ENCODE peak calls at places on chromosomes 6 and 20, in five cellular contexts. One of them, this sample, is unnamed.

GRCh38 chr6:169428532-169428931 is 174.9 kb upstream of the THBS2 start:
- DNase-seq in endothelial cell of umbilical vein: no peak
- DNase-seq in GM23248: peak; percentile 34
- DNase-seq in fibroblast of lung: peak; percentile 48
- DNase-seq in astrocyte: peak; percentile 20
- DNase-seq in this sample: no peak

GRCh38 chr6:133553652-133554051 is 312.5 kb downstream of the EYA4 start:
- DNase-seq in endothelial cell of umbilical vein: peak; percentile 44
- DNase-seq in GM23248: peak; percentile 73
- DNase-seq in fibroblast of lung: peak; percentile 56
- DNase-seq in astrocyte: peak; percentile 27
- DNase-seq in this sample: peak; percentile 72

GRCh38 chr6:10481101-10481500 is 40.0 kb upstream of the GCNT2 start:
- DNase-seq in endothelial cell of umbilical vein: no peak
- DNase-seq in GM23248: no peak
- DNase-seq in fibroblast of lung: peak; percentile 36
- DNase-seq in astrocyte: peak; percentile 12
- DNase-seq in this sample: no peak

GRCh38 chr6:150702675-150703074 is 103.0 kb downstream of the PLEKHG1 start:
- DNase-seq in endothelial cell of umbilical vein: no peak
- DNase-seq in GM23248: no peak
- DNase-seq in fibroblast of lung: no peak
- DNase-seq in astrocyte: no peak
- DNase-seq in this sample: no peak

GRCh38 chr6:6610031-6610591 is 21.6 kb downstream of the LY86 start:
- DNase-seq in endothelial cell of umbilical vein: no peak
- DNase-seq in GM23248: no peak
- DNase-seq in fibroblast of lung: no peak
- DNase-seq in astrocyte: no peak
- DNase-seq in this sample: no peak

GRCh38 chr20:33929917-33930316 is 63.8 kb upstream of the RALY start:
- DNase-seq in endothelial cell of umbilical vein: no peak
- DNase-seq in GM23248: no peak
- DNase-seq in fibroblast of lung: no peak
- DNase-seq in astrocyte: no peak
- DNase-seq in this sample: no peak

GRCh38 chr6:152293404-152293803 is 343.8 kb downstream of the SYNE1 start:
- DNase-seq in endothelial cell of umbilical vein: no peak
- DNase-seq in GM23248: no peak
- DNase-seq in fibroblast of lung: no peak
- DNase-seq in astrocyte: no peak
- DNase-seq in this sample: no peak

GRCh38 chr20:24164360-24164759 is 175.8 kb upstream of the GGTLC1 start:
- DNase-seq in endothelial cell of umbilical vein: peak; percentile 45
- DNase-seq in GM23248: peak; percentile 9
- DNase-seq in fibroblast of lung: no peak
- DNase-seq in astrocyte: no peak
- DNase-seq in this sample: no peak

GRCh38 chr6:125791151-125791819 is 525 bp downstream of the NCOA7 start:
- DNase-seq in endothelial cell of umbilical vein: peak; percentile 86
- DNase-seq in GM23248: peak; percentile 79
- DNase-seq in fibroblast of lung: peak; percentile 58
- DNase-seq in astrocyte: peak; percentile 42
- DNase-seq in this sample: peak; percentile 47

GRCh38 chr20:37661536-37661935 is 32.3 kb upstream of the CTNNBL1 start:
- DNase-seq in endothelial cell of umbilical vein: no peak
- DNase-seq in GM23248: no peak
- DNase-seq in fibroblast of lung: no peak
- DNase-seq in astrocyte: no peak
- DNase-seq in this sample: no peak

GRCh38 chr20:9467995-9468394 is 46.4 kb upstream of the LAMP5 start:
- DNase-seq in endothelial cell of umbilical vein: no peak
- DNase-seq in GM23248: no peak
- DNase-seq in fibroblast of lung: no peak
- DNase-seq in astrocyte: no peak
- DNase-seq in this sample: no peak

GRCh38 chr6:145600299-145600698 is 135.0 kb downstream of the EPM2A start:
- DNase-seq in endothelial cell of umbilical vein: no peak
- DNase-seq in GM23248: no peak
- DNase-seq in fibroblast of lung: no peak
- DNase-seq in astrocyte: no peak
- DNase-seq in this sample: no peak

GRCh38 chr6:10019851-10020250 is 395.0 kb downstream of the TFAP2A start:
- DNase-seq in endothelial cell of umbilical vein: no peak
- DNase-seq in GM23248: no peak
- DNase-seq in fibroblast of lung: no peak
- DNase-seq in astrocyte: no peak
- DNase-seq in this sample: no peak

GRCh38 chr6:135291288-135292116 is 110.4 kb downstream of the MYB start:
- DNase-seq in endothelial cell of umbilical vein: peak; percentile 73
- DNase-seq in GM23248: peak; percentile 7
- DNase-seq in fibroblast of lung: peak; percentile 74
- DNase-seq in astrocyte: peak; percentile 70
- DNase-seq in this sample: no peak

GRCh38 chr6:109455502-109456282 is at the start of gene MICAL1:
- DNase-seq in endothelial cell of umbilical vein: peak; percentile 17
- DNase-seq in GM23248: peak; percentile 86
- DNase-seq in fibroblast of lung: peak; percentile 63
- DNase-seq in astrocyte: peak; percentile 43
- DNase-seq in this sample: peak; percentile 56

GRCh38 chr20:36472656-36473071 is 68.7 kb upstream of the MYL9 start:
- DNase-seq in endothelial cell of umbilical vein: no peak
- DNase-seq in GM23248: peak; percentile 71
- DNase-seq in fibroblast of lung: peak; percentile 30
- DNase-seq in astrocyte: no peak
- DNase-seq in this sample: peak; percentile 88

GRCh38 chr6:26056583-26057350 is 30.5 kb upstream of the HFE start:
- DNase-seq in endothelial cell of umbilical vein: peak; percentile 68
- DNase-seq in GM23248: peak; percentile 48
- DNase-seq in fibroblast of lung: peak; percentile 14
- DNase-seq in astrocyte: no peak
- DNase-seq in this sample: no peak

GRCh38 chr6:1678201-1678600 is 68.5 kb downstream of the FOXC1 start:
- DNase-seq in endothelial cell of umbilical vein: peak; percentile 18
- DNase-seq in GM23248: no peak
- DNase-seq in fibroblast of lung: no peak
- DNase-seq in astrocyte: no peak
- DNase-seq in this sample: no peak

GRCh38 chr20:54668271-54669053 is 193.1 kb downstream of the DOK5 start:
- DNase-seq in endothelial cell of umbilical vein: peak; percentile 34
- DNase-seq in GM23248: peak; percentile 53
- DNase-seq in fibroblast of lung: peak; percentile 1
- DNase-seq in astrocyte: no peak
- DNase-seq in this sample: peak; percentile 55

GRCh38 chr6:113050979-113051378 is 703.8 kb downstream of the RFPL4B start:
- DNase-seq in endothelial cell of umbilical vein: peak; percentile 60
- DNase-seq in GM23248: no peak
- DNase-seq in fibroblast of lung: no peak
- DNase-seq in astrocyte: no peak
- DNase-seq in this sample: no peak

GRCh38 chr6:159257846-159258245 is 88.6 kb downstream of the FNDC1 start:
- DNase-seq in endothelial cell of umbilical vein: no peak
- DNase-seq in GM23248: peak; percentile 91
- DNase-seq in fibroblast of lung: peak; percentile 23
- DNase-seq in astrocyte: peak; percentile 8
- DNase-seq in this sample: peak; percentile 65

GRCh38 chr6:37589198-37589597 is 89.5 kb upstream of the CCDC167 start:
- DNase-seq in endothelial cell of umbilical vein: no peak
- DNase-seq in GM23248: no peak
- DNase-seq in fibroblast of lung: no peak
- DNase-seq in astrocyte: no peak
- DNase-seq in this sample: no peak

GRCh38 chr6:126767741-126768140 is 350.7 kb upstream of the RSPO3 start:
- DNase-seq in endothelial cell of umbilical vein: no peak
- DNase-seq in GM23248: peak; percentile 7
- DNase-seq in fibroblast of lung: no peak
- DNase-seq in astrocyte: no peak
- DNase-seq in this sample: no peak

GRCh38 chr20:64136004-64136710 is 28.1 kb upstream of the MYT1 start:
- DNase-seq in endothelial cell of umbilical vein: no peak
- DNase-seq in GM23248: no peak
- DNase-seq in fibroblast of lung: no peak
- DNase-seq in astrocyte: no peak
- DNase-seq in this sample: no peak

GRCh38 chr20:39333211-39333610 is 371.1 kb downstream of the DHX35 start:
- DNase-seq in endothelial cell of umbilical vein: no peak
- DNase-seq in GM23248: no peak
- DNase-seq in fibroblast of lung: no peak
- DNase-seq in astrocyte: no peak
- DNase-seq in this sample: no peak

GRCh38 chr6:167304912-167305311 is 13.8 kb downstream of the UNC93A start:
- DNase-seq in endothelial cell of umbilical vein: no peak
- DNase-seq in GM23248: no peak
- DNase-seq in fibroblast of lung: no peak
- DNase-seq in astrocyte: no peak
- DNase-seq in this sample: no peak

GRCh38 chr6:107846262-107846795 is 22.2 kb upstream of the SCML4 start:
- DNase-seq in endothelial cell of umbilical vein: no peak
- DNase-seq in GM23248: no peak
- DNase-seq in fibroblast of lung: no peak
- DNase-seq in astrocyte: no peak
- DNase-seq in this sample: no peak

GRCh38 chr20:56710577-56711465 is 81.7 kb downstream of the TFAP2C start:
- DNase-seq in endothelial cell of umbilical vein: no peak
- DNase-seq in GM23248: peak; percentile 83
- DNase-seq in fibroblast of lung: peak; percentile 76
- DNase-seq in astrocyte: peak; percentile 71
- DNase-seq in this sample: no peak

GRCh38 chr20:25489221-25489863 is 81.9 kb downstream of the GINS1 start:
- DNase-seq in endothelial cell of umbilical vein: no peak
- DNase-seq in GM23248: no peak
- DNase-seq in fibroblast of lung: no peak
- DNase-seq in astrocyte: no peak
- DNase-seq in this sample: no peak

GRCh38 chr6:13006578-13007300 is 290.2 kb downstream of the PHACTR1 start:
- DNase-seq in endothelial cell of umbilical vein: peak; percentile 9
- DNase-seq in GM23248: peak; percentile 61
- DNase-seq in fibroblast of lung: peak; percentile 62
- DNase-seq in astrocyte: peak; percentile 56
- DNase-seq in this sample: no peak

GRCh38 chr6:53765270-53765669 is 29.5 kb upstream of the LRRC1 start:
- DNase-seq in endothelial cell of umbilical vein: no peak
- DNase-seq in GM23248: no peak
- DNase-seq in fibroblast of lung: peak; percentile 52
- DNase-seq in astrocyte: peak; percentile 35
- DNase-seq in this sample: peak; percentile 51

GRCh38 chr6:128532110-128532509 is 11.7 kb upstream of the PTPRK start:
- DNase-seq in endothelial cell of umbilical vein: no peak
- DNase-seq in GM23248: no peak
- DNase-seq in fibroblast of lung: no peak
- DNase-seq in astrocyte: no peak
- DNase-seq in this sample: no peak

GRCh38 chr6:169452117-169452868 is 198.6 kb upstream of the THBS2 start:
- DNase-seq in endothelial cell of umbilical vein: no peak
- DNase-seq in GM23248: peak; percentile 98
- DNase-seq in fibroblast of lung: peak; percentile 90
- DNase-seq in astrocyte: peak; percentile 86
- DNase-seq in this sample: peak; percentile 89

GRCh38 chr6:11586117-11586516 is 48.6 kb downstream of the TMEM170B start:
- DNase-seq in endothelial cell of umbilical vein: no peak
- DNase-seq in GM23248: no peak
- DNase-seq in fibroblast of lung: peak; percentile 50
- DNase-seq in astrocyte: peak; percentile 42
- DNase-seq in this sample: peak; percentile 61

GRCh38 chr6:49551126-49551865 is 828 bp downstream of the C6orf141 start:
- DNase-seq in endothelial cell of umbilical vein: peak; percentile 40
- DNase-seq in GM23248: peak; percentile 32
- DNase-seq in fibroblast of lung: peak; percentile 50
- DNase-seq in astrocyte: no peak
- DNase-seq in this sample: peak; percentile 31
- H3K9ac ChIP-seq in endothelial cell of umbilical vein: peak overlapping the region; percentile 67
- H3K9ac ChIP-seq in GM23248: no peak overlapping the region
- H3K9ac ChIP-seq in fibroblast of lung: no peak overlapping the region
- H3K9ac ChIP-seq in astrocyte: peak overlapping the region; percentile 86
- H3K9ac ChIP-seq in this sample: peak overlapping the region; percentile 63

GRCh38 chr20:41011551-41012067 is 17.0 kb upstream of the TOP1 start:
- DNase-seq in endothelial cell of umbilical vein: no peak
- DNase-seq in GM23248: no peak
- DNase-seq in fibroblast of lung: no peak
- DNase-seq in astrocyte: no peak
- DNase-seq in this sample: peak; percentile 25
- H3K4me3 ChIP-seq in endothelial cell of umbilical vein: no peak overlapping the region
- H3K4me3 ChIP-seq in GM23248: no peak overlapping the region
- H3K4me3 ChIP-seq in fibroblast of lung: no peak overlapping the region
- H3K4me3 ChIP-seq in astrocyte: no peak overlapping the region
- H3K4me3 ChIP-seq in this sample: no peak overlapping the region

GRCh38 chr6:155274106-155274505 is 10.3 kb downstream of the CLDN20 start:
- DNase-seq in endothelial cell of umbilical vein: no peak
- DNase-seq in GM23248: peak; percentile 12
- DNase-seq in fibroblast of lung: peak; percentile 70
- DNase-seq in astrocyte: peak; percentile 62
- DNase-seq in this sample: no peak

GRCh38 chr6:155273438-155273837 is 9.6 kb downstream of the CLDN20 start:
- DNase-seq in endothelial cell of umbilical vein: peak; percentile 88
- DNase-seq in GM23248: peak; percentile 37
- DNase-seq in fibroblast of lung: peak; percentile 97
- DNase-seq in astrocyte: peak; percentile 97
- DNase-seq in this sample: no peak

GRCh38 chr6:155274533-155274932 is 10.7 kb downstream of the CLDN20 start:
- DNase-seq in endothelial cell of umbilical vein: peak; percentile 24
- DNase-seq in GM23248: peak; percentile 64
- DNase-seq in fibroblast of lung: peak; percentile 80
- DNase-seq in astrocyte: peak; percentile 73
- DNase-seq in this sample: no peak

GRCh38 chr6:155271145-155271544 is 7.3 kb downstream of the CLDN20 start:
- DNase-seq in endothelial cell of umbilical vein: no peak
- DNase-seq in GM23248: no peak
- DNase-seq in fibroblast of lung: no peak
- DNase-seq in astrocyte: no peak
- DNase-seq in this sample: no peak

GRCh38 chr6:155272353-155273222 is 8.8 kb downstream of the CLDN20 start:
- DNase-seq in endothelial cell of umbilical vein: no peak
- DNase-seq in GM23248: peak; percentile 34
- DNase-seq in fibroblast of lung: peak; percentile 17
- DNase-seq in astrocyte: peak; percentile 16
- DNase-seq in this sample: no peak
- H3K9ac ChIP-seq in endothelial cell of umbilical vein: peak overlapping the region; percentile 71
- H3K9ac ChIP-seq in GM23248: no peak overlapping the region
- H3K9ac ChIP-seq in fibroblast of lung: no peak overlapping the region
- H3K9ac ChIP-seq in astrocyte: peak overlapping the region; percentile 43
- H3K9ac ChIP-seq in this sample: no peak overlapping the region

GRCh38 chr20:50541606-50542041 is 31.4 kb downstream of the PTPN1 start:
- DNase-seq in endothelial cell of umbilical vein: peak; percentile 66
- DNase-seq in GM23248: no peak
- DNase-seq in fibroblast of lung: no peak
- DNase-seq in astrocyte: peak; percentile 30
- DNase-seq in this sample: no peak

GRCh38 chr20:50537546-50538201 is 27.5 kb downstream of the PTPN1 start:
- DNase-seq in endothelial cell of umbilical vein: no peak
- DNase-seq in GM23248: no peak
- DNase-seq in fibroblast of lung: no peak
- DNase-seq in astrocyte: no peak
- DNase-seq in this sample: no peak

GRCh38 chr20:50538276-50538675 is 28.1 kb downstream of the PTPN1 start:
- DNase-seq in endothelial cell of umbilical vein: peak; percentile 31
- DNase-seq in GM23248: no peak
- DNase-seq in fibroblast of lung: no peak
- DNase-seq in astrocyte: no peak
- DNase-seq in this sample: no peak

GRCh38 chr20:50543326-50543725 is 33.1 kb downstream of the PTPN1 start:
- DNase-seq in endothelial cell of umbilical vein: no peak
- DNase-seq in GM23248: no peak
- DNase-seq in fibroblast of lung: no peak
- DNase-seq in astrocyte: no peak
- DNase-seq in this sample: no peak

GRCh38 chr20:50540620-50541605 is 30.7 kb downstream of the PTPN1 start:
- DNase-seq in endothelial cell of umbilical vein: peak; percentile 94
- DNase-seq in GM23248: peak; percentile 71
- DNase-seq in fibroblast of lung: peak; percentile 99
- DNase-seq in astrocyte: peak; percentile 99
- DNase-seq in this sample: peak; percentile 94
- H3K4me3 ChIP-seq in endothelial cell of umbilical vein: no peak overlapping the region
- H3K4me3 ChIP-seq in GM23248: peak overlapping the region; percentile 19
- H3K4me3 ChIP-seq in fibroblast of lung: no peak overlapping the region
- H3K4me3 ChIP-seq in astrocyte: peak overlapping the region; percentile 31
- H3K4me3 ChIP-seq in this sample: no peak overlapping the region

This sample was measured in trophoblast cell.